ENCODE peak calls at places on chromosomes 3 and 15, in five cellular contexts. R is upper lobe of left lung; X is heart left ventricle; B is astrocyte; V is CD8-positive, alpha-beta T cell. T is an unnamed sample. For H3K27me3, the result is how much of the 10 kb centered on the place peaks cover.

GRCh38 chr3:16309558-16309957 is 44.5 kb downstream of the OXNAD1 start:
- DNase-seq in V (peak), X (no peak), R (no peak), B (peak), T (no peak)

GRCh38 chr3:79329154-79329553 is 438.6 kb downstream of the ROBO1 start:
- DNase-seq in V (no peak), R (no peak), B (peak), X (no peak), T (no peak)

GRCh38 chr15:89400121-89400996 is 65.7 kb upstream of the POLG start:
- DNase-seq in B (no peak), R (no peak), X (no peak), V (no peak), T (peak)

GRCh38 chr3:9406856-9407626 is 9.6 kb downstream of the SETD5 start:
- DNase-seq in R (no peak), B (no peak), X (no peak), V (no peak), T (no peak)

GRCh38 chr15:39530446-39531342 is 50.2 kb upstream of the THBS1 start:
- DNase-seq in B (no peak), X (no peak), R (no peak), V (no peak), T (no peak)

GRCh38 chr3:135531996-135532395 is 433.5 kb upstream of the PPP2R3A start:
- DNase-seq in V (no peak), X (no peak), B (no peak), R (no peak), T (no peak)

GRCh38 chr3:126646662-126647061 is 8.3 kb downstream of the TXNRD3 start:
- DNase-seq in B (peak), V (no peak), R (no peak), X (no peak), T (no peak)

GRCh38 chr3:157157836-157158235 is 2.1 kb downstream of the CCNL1 start:
- DNase-seq in B (no peak), V (no peak), X (no peak), R (no peak), T (no peak)

GRCh38 chr3:156978471-156978961 is 152.4 kb downstream of the LEKR1 start:
- DNase-seq in R (no peak), V (no peak), X (no peak), B (no peak), T (no peak)

GRCh38 chr3:157147099-157147803 is 12.7 kb downstream of the CCNL1 start:
- DNase-seq in R (no peak), V (no peak), B (no peak), X (no peak), T (no peak)

GRCh38 chr3:9915252-9916141 is 1.4 kb upstream of the IL17RC start:
- DNase-seq in R (peak), X (peak), V (no peak), B (peak), T (peak)

GRCh38 chr3:169769287-169770181 is at the start of gene ACTRT3:
- DNase-seq in R (peak), X (peak), V (peak), B (peak), T (peak)

GRCh38 chr3:146390006-146390772 is 79.2 kb downstream of the PLSCR2 start:
- DNase-seq in R (no peak), V (no peak), B (peak), X (no peak), T (no peak)

GRCh38 chr15:78007965-78008886 is 69.3 kb downstream of the TBC1D2B start:
- DNase-seq in X (peak), V (no peak), R (peak), B (peak), T (peak)

GRCh38 chr3:137764001-137764433 is at the start of gene SOX14:
- DNase-seq in X (no peak), R (peak), V (no peak), B (no peak), T (no peak)

GRCh38 chr3:10937141-10937825 is 55.3 kb upstream of the SLC6A1 start:
- DNase-seq in V (no peak), B (no peak), X (no peak), R (no peak), T (no peak)

GRCh38 chr3:150083653-150084037 is 113.0 kb upstream of the PFN2 start:
- DNase-seq in B (peak), R (no peak), X (no peak), V (no peak), T (peak)

GRCh38 chr3:142211034-142211433 is 14.4 kb downstream of the GK5 start:
- DNase-seq in V (no peak), B (no peak), R (no peak), X (no peak), T (peak)

GRCh38 chr15:22262613-22263020 is 182.3 kb downstream of the OR4M2 start:
- DNase-seq in X (peak), V (peak), B (no peak), R (peak), T (no peak)

GRCh38 chr3:71208273-71209095 is 375.0 kb downstream of the FOXP1 start:
- DNase-seq in V (no peak), X (no peak), B (no peak), R (no peak), T (peak)

GRCh38 chr15:79440355-79440908 is 8.3 kb downstream of the MINAR1 start:
- DNase-seq in X (no peak), V (no peak), B (no peak), R (no peak), T (no peak)

GRCh38 chr3:160225181-160226025 is at the start of gene C3orf80:
- DNase-seq in B (peak), X (peak), V (peak), R (peak), T (peak)
- H3K27me3 ChIP-seq in B (under half), X (under half), V (under half), R (under half), T (under half)

GRCh38 chr3:98531622-98532274 is at the start of gene GPR15:
- DNase-seq in B (no peak), V (no peak), R (no peak), X (no peak), T (no peak)

GRCh38 chr3:98534168-98534567 is 2.4 kb downstream of the GPR15 start:
- DNase-seq in X (no peak), V (no peak), B (no peak), R (no peak), T (no peak)

GRCh38 chr3:98534734-98535133 is 3.0 kb downstream of the GPR15 start:
- DNase-seq in V (no peak), B (no peak), R (no peak), X (no peak), T (no peak)

GRCh38 chr3:98532275-98532637 is 478 bp downstream of the GPR15 start:
- DNase-seq in B (no peak), R (no peak), X (no peak), V (no peak), T (no peak)

DNA sequence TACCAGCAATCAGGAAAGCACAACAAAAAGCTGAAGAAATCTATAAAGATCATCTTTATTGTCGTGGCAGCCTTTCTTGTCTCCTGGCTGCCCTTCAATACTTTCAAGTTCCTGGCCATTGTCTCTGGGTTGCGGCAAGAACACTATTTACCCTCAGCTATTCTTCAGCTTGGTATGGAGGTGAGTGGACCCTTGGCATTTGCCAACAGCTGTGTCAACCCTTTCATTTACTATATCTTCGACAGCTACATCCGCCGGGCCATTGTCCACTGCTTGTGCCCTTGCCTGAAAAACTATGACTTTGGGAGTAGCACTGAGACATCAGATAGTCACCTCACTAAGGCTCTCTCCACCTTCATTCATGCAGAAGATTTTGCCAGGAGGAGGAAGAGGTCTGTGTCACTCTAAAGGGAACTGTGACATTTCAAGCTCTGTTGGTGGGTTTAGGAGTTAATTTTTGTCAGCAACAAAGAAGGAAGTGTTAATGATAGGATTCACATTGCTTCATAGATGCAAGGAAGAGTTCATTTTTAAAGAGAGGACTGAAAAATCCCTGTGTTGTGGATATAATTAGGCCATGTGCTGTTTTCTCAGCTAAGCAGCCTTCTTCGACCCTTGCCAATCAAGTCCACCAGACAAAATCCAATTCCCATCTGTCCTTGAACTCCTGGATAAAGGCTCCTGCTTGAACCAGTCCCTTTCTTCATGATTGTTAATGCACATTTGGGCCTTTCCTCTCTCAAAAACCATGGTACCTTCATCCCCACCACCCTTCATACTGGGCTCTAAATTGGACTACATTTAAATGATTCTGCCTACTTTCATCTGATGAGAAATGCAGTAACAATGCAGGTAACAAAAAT is 1.2 kb downstream of the GPR15 start:
- DNase-seq in R (no peak), V (no peak), B (no peak), X (no peak), T (no peak)
- H3K27me3 ChIP-seq in R (under half), V (under half), B (under half), X (under half), T (under half)

GRCh38 chr15:51094606-51095569 is at the start of gene TNFAIP8L3:
- DNase-seq in X (peak), R (no peak), B (no peak), V (no peak), T (peak)
- H3K27me3 ChIP-seq in X (under half), R (under half), B (half or more), V (under half), T (under half)

DNA sequence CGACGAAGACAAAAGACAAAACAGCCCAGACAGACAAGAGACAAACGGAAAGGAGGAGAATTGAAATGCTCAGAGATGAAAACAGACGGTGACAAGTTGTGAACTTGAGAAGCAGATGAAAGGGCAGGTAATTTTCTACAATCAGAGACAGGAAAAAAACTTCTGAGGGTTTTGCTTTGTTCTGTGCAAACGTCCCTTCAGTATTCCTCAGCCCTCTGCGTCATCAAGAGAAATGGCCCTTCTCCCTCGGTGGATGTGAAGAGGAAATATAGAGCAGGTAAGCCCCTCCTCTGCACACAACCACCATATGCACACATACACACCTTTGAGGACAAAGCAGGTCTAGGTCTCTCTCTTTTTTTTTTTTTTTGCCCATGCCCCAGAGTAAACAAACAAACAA is 206.6 kb downstream of the UACA start:
- DNase-seq in B (no peak), R (no peak), X (no peak), V (no peak), T (no peak)
- H3K27me3 ChIP-seq in B (under half), R (under half), X (under half), V (under half), T (under half)

GRCh38 chr15:100920516-100921135 is 1.5 kb downstream of the LRRK1 start:
- DNase-seq in X (no peak), R (no peak), V (no peak), B (no peak), T (no peak)
- H3K27me3 ChIP-seq in X (under half), R (under half), V (under half), B (under half), T (under half)

DNA sequence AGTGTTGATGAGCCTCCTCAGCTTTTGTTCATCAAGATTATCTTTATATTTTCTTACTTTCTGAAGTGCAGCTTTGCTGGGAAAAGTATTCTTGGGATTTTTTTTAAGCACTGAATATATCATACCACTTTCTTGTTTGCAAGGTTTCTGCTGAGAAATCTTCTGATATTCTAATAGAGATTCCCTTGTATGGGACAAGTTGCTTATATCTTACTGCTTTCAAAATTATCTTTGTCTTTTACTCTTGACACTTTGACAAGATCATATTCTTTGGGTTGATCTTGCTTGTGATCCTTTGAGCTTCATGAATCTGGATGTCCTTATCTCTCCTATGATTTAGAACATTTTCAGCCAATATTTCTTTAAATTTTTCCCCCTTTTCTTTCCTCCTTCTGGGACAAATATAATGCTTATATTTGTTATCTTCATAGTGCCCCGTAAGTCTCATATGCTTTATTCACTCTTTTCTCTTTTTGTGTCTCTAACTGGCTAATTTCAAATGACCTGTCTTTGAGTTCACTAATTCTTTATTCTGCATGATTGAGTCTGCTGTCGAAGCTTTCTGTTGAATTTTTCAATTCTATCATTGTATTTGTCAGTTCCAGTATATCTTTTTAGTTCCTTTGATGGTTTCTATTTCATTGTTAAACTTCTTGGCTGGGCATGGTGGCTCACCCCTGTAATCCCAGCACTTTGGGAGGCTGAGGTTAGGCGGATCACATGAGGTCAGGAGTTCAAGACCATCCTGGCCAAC is 211.4 kb upstream of the MANF start:
- DNase-seq in V (no peak), B (no peak), R (no peak), X (no peak), T (no peak)
- H3K27me3 ChIP-seq in V (under half), B (under half), R (under half), X (under half), T (under half)

GRCh38 chr15:96421211-96421610 is 90.7 kb downstream of the NR2F2 start:
- DNase-seq in R (no peak), X (no peak), B (peak), V (no peak), T (peak)
- H3K27me3 ChIP-seq in R (under half), X (under half), B (half or more), V (under half), T (under half)

DNA sequence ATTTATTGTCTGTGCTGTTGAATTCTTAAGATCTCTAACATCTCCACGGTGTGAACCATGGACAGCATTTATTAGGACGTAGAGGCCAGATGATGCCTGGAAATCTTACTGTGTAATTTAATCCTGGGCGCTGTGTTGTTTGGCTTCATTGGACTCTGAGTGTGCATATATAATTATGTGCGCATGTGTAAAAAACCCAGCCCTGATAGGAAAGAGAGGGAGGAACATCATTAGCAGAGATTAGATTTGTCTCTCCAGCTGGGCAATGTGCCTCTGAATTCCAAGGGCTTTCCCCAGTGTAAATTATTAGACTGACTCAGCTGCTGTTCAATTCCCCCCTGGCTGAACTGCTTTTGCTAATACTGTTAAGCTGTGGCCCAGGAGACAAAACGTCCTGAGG is 39.6 kb downstream of the MAP3K13 start:
- DNase-seq in X (no peak), B (peak), V (no peak), R (no peak), T (peak)
- H3K27me3 ChIP-seq in X (under half), B (under half), V (under half), R (under half), T (under half)

GRCh38 chr15:74301583-74302374 is 65.7 kb downstream of the CCDC33 start:
- DNase-seq in X (no peak), R (no peak), V (no peak), B (no peak), T (no peak)
- H3K27me3 ChIP-seq in X (under half), R (under half), V (under half), B (under half), T (under half)

DNA sequence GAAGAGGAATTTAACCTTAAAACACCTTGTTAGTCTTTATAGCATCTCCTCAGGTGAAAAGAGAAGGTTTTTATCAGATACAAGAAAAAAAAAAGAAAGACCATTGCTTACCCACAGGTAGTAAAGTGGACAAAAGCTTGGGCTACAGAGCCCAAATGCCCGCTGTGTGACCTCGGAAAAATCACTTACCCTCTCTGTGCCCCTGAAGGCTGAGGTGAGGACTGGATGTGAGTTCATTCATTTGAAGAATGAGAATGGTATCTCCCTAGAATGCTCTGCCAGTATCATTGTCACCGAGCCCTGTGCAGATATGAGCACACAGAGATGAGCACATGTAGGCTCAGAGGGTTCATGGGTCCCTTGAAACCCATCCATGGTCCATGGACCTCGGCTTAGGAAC is 17.6 kb upstream of the FAM240A start:
- DNase-seq in B (no peak), R (no peak), V (no peak), X (no peak), T (no peak)
- H3K27me3 ChIP-seq in B (under half), R (under half), V (under half), X (under half), T (under half)

T was measured in MG63.